ENCODE peak calls at places on chromosomes 3 and 15, in six cellular contexts. L is pulmonary artery endothelial cell; E is NCI-H774; S is foreskin keratinocyte; B is activated naive CD8-positive, alpha-beta T cell treated with anti-CD3 and anti-CD28 coated beads, Interleukin-2, amount 50 U/mL, for 24 hours; Y is hepatocyte. Q is an unnamed sample.
A peak's percentile ranks its signal among the peaks of the same experiment; 100 is the strongest.

GRCh38 chr3:8540456-8540855 is 38.8 kb downstream of the LMCD1 start:
- DNase-seq in Y (no peak), S (no peak), E (no peak), L (peak; percentile 52), B (no peak), Q (no peak)

GRCh38 chr15:90099868-90100854 is 2.1 kb downstream of the IDH2 start:
- DNase-seq in L (no peak), S (no peak), B (peak; percentile 38), E (no peak), Y (no peak), Q (peak; percentile 49)

GRCh38 chr3:122200681-122201080 is 17.2 kb downstream of the CASR start:
- DNase-seq in S (no peak), B (no peak), Y (no peak), E (no peak), L (no peak), Q (no peak)

GRCh38 chr3:40872562-40872961 is 326.7 kb upstream of the CTNNB1 start:
- DNase-seq in S (no peak), B (no peak), Y (no peak), E (no peak), L (no peak), Q (no peak)

GRCh38 chr15:73286356-73286755 is 82.4 kb downstream of the HCN4 start:
- DNase-seq in S (no peak), B (no peak), E (no peak), Y (no peak), L (no peak), Q (no peak)

GRCh38 chr15:65020419-65020818 is 9.0 kb downstream of the MTFMT start:
- DNase-seq in Y (no peak), L (no peak), E (no peak), S (no peak), B (no peak), Q (no peak)

GRCh38 chr3:141913150-141913811 is 36.8 kb downstream of the ATP1B3 start:
- DNase-seq in Y (peak; percentile 55), S (peak; percentile 25), E (no peak), B (peak; percentile 29), L (peak; percentile 35), Q (peak; percentile 63)

GRCh38 chr3:37183375-37183831 is 9.0 kb upstream of the LRRFIP2 start:
- DNase-seq in L (peak; percentile 76), E (no peak), B (no peak), Y (no peak), S (peak; percentile 99), Q (peak; percentile 86)

GRCh38 chr15:68407141-68407885 is 24.6 kb downstream of the ITGA11 start:
- DNase-seq in L (no peak), Y (no peak), S (no peak), E (no peak), B (no peak), Q (no peak)

GRCh38 chr3:54366007-54366406 is 243.7 kb downstream of the CACNA2D3 start:
- DNase-seq in Y (no peak), B (no peak), E (no peak), S (no peak), L (no peak), Q (no peak)

GRCh38 chr3:117708601-117709000 is 999.0 kb downstream of the TUSC7 start:
- DNase-seq in Y (no peak), E (no peak), L (no peak), B (no peak), S (peak; percentile 28), Q (no peak)

GRCh38 chr3:4765212-4765611 is 214.0 kb upstream of the BHLHE40 start:
- DNase-seq in S (no peak), E (no peak), B (no peak), Y (no peak), L (no peak), Q (no peak)

GRCh38 chr3:61954097-61954528 is 392.7 kb downstream of the PTPRG start:
- DNase-seq in B (no peak), L (no peak), E (no peak), S (no peak), Y (no peak), Q (no peak)